ENCODE peak calls at places on chromosome 16, in six cellular contexts. G is HepG2, M is H1, P is GM12891, T is GM12878, D is K562. H is an unnamed sample.

GRCh38 chr16:23020084-23020483 is 129.2 kb downstream of the USP31 start:
- DNase-seq in P (no peak), G (no peak), D (peak), T (no peak), M (no peak), H (no peak)

GRCh38 chr16:303760-304505 is 21.0 kb downstream of the PDIA2 start:
- DNase-seq in T (no peak), P (no peak), G (no peak), M (no peak), D (no peak), H (no peak)

GRCh38 chr16:50259334-50260205 is 6.8 kb upstream of the ADCY7 start:
- DNase-seq in P (no peak), M (no peak), G (no peak), D (no peak), T (no peak), H (no peak)

GRCh38 chr16:85809645-85810044 is 10.2 kb downstream of the COX4I1 start:
- DNase-seq in D (no peak), T (no peak), P (no peak), G (no peak), M (no peak), H (no peak)

GRCh38 chr16:8555400-8555799 is 34.9 kb downstream of the TMEM114 start:
- DNase-seq in M (no peak), D (no peak), G (no peak), T (no peak), P (no peak), H (no peak)

GRCh38 chr16:392450-393027 is 4.5 kb upstream of the NME4 start:
- DNase-seq in T (no peak), P (no peak), M (no peak), D (no peak), G (no peak), H (no peak)

GRCh38 chr16:2952679-2953078 is 11.4 kb upstream of the KREMEN2 start:
- DNase-seq in G (no peak), M (no peak), D (no peak), P (no peak), T (no peak), H (no peak)

GRCh38 chr16:410516-411178 is 9.0 kb downstream of the DECR2 start:
- DNase-seq in G (no peak), P (no peak), T (no peak), M (no peak), D (no peak), H (no peak)

GRCh38 chr16:86833136-86833535 is 254.8 kb downstream of the FOXL1 start:
- DNase-seq in T (no peak), D (no peak), G (no peak), M (no peak), P (no peak), H (no peak)

GRCh38 chr16:63037761-63038562 is 1001.7 kb upstream of the CDH8 start:
- DNase-seq in G (no peak), M (no peak), D (no peak), P (no peak), T (no peak), H (no peak)

GRCh38 chr16:84790291-84790690 is 29.5 kb upstream of the CRISPLD2 start:
- DNase-seq in P (no peak), D (no peak), G (no peak), M (no peak), T (no peak), H (no peak)

GRCh38 chr16:21263640-21264211 is 14.4 kb downstream of the CRYM start:
- DNase-seq in G (peak), T (peak), M (no peak), D (peak), P (peak), H (peak)

GRCh38 chr16:11916524-11917285 is 949 bp upstream of the GSPT1 start:
- DNase-seq in G (peak), D (peak), T (no peak), M (no peak), P (no peak), H (no peak)

GRCh38 chr16:12027091-12027490 is 50.6 kb downstream of the SNX29 start:
- DNase-seq in P (no peak), G (no peak), M (peak), T (no peak), D (no peak), H (no peak)

GRCh38 chr16:57689772-57690558 is 4.6 kb upstream of the DRC7 start:
- DNase-seq in P (peak), G (no peak), T (peak), D (peak), M (no peak), H (peak)

GRCh38 chr16:10641953-10642949 is 52.5 kb downstream of the TEKT5 start:
- DNase-seq in M (peak), P (no peak), D (no peak), T (no peak), G (peak), H (no peak)

GRCh38 chr16:27113341-27113841 is 46.7 kb downstream of the C16orf82 start:
- DNase-seq in P (no peak), D (no peak), M (no peak), T (peak), G (peak), H (no peak)

GRCh38 chr16:28058839-28059589 is 4.5 kb downstream of the GSG1L start:
- DNase-seq in D (peak), M (no peak), P (no peak), T (no peak), G (no peak), H (no peak)

GRCh38 chr16:79897444-79898146 is 297.1 kb upstream of the MAF start:
- DNase-seq in P (no peak), M (no peak), D (peak), T (no peak), G (peak), H (no peak)

GRCh38 chr16:79982356-79982755 is 381.8 kb upstream of the MAF start:
- DNase-seq in P (no peak), M (no peak), G (no peak), T (no peak), D (no peak), H (no peak)

GRCh38 chr16:30837904-30838303 is 50.9 kb upstream of the ZNF629 start:
- DNase-seq in M (no peak), T (no peak), G (no peak), P (no peak), D (no peak), H (no peak)

GRCh38 chr16:89829630-89830437 is 1.6 kb downstream of the SPIRE2 start:
- DNase-seq in P (no peak), T (no peak), M (no peak), D (no peak), G (peak), H (no peak)

GRCh38 chr16:11310997-11311561 is 29.9 kb upstream of the PRM1 start:
- DNase-seq in D (no peak), T (peak), P (no peak), G (no peak), M (no peak), H (no peak)

GRCh38 chr16:81181013-81181720 is 57.3 kb upstream of the BCO1 start:
- DNase-seq in D (peak), T (no peak), G (peak), P (no peak), M (peak), H (no peak)

GRCh38 chr16:82694239-82694874 is 67.6 kb downstream of the CDH13 start:
- DNase-seq in T (no peak), G (no peak), M (no peak), P (no peak), D (no peak), H (no peak)

GRCh38 chr16:62805221-62805857 is 769.1 kb upstream of the CDH8 start:
- DNase-seq in T (no peak), D (no peak), P (no peak), M (no peak), G (no peak), H (no peak)

GRCh38 chr16:77760800-77761199 is 27.6 kb upstream of the VAT1L start:
- DNase-seq in M (no peak), G (no peak), D (no peak), T (no peak), P (no peak), H (no peak)

GRCh38 chr16:23508589-23509440 is 1.5 kb downstream of the GGA2 start:
- DNase-seq in T (no peak), G (no peak), D (peak), M (no peak), P (no peak), H (no peak)

GRCh38 chr16:86248325-86248905 is 261.9 kb upstream of the FOXF1 start:
- DNase-seq in G (no peak), T (no peak), P (no peak), D (no peak), M (no peak), H (no peak)

GRCh38 chr16:85556456-85557082 is 56.6 kb upstream of the GSE1 start:
- DNase-seq in G (no peak), D (peak), P (peak), T (no peak), M (no peak), H (peak)

GRCh38 chr16:20938426-20938825 is 37.9 kb downstream of the LYRM1 start:
- DNase-seq in G (no peak), D (no peak), T (no peak), P (no peak), M (no peak), H (no peak)

GRCh38 chr16:57307365-57307764 is 22.9 kb upstream of the PLLP start:
- DNase-seq in M (no peak), T (no peak), D (no peak), P (no peak), G (no peak), H (no peak)

GRCh38 chr16:67562526-67562917 is at the start of gene CTCF:
- DNase-seq in T (no peak), G (peak), P (no peak), M (no peak), D (peak), H (no peak)

GRCh38 chr16:53224932-53225533 is 170.2 kb downstream of the CHD9 start:
- DNase-seq in P (no peak), D (peak), T (no peak), M (no peak), G (no peak), H (no peak)

GRCh38 chr16:50671644-50672260 is 9.4 kb downstream of the SNX20 start:
- DNase-seq in G (peak), T (no peak), P (no peak), D (peak), M (no peak), H (no peak)

GRCh38 chr16:8655184-8655717 is 19.2 kb upstream of the ABAT start:
- DNase-seq in P (no peak), M (no peak), D (peak), T (peak), G (peak), H (peak)

GRCh38 chr16:80120899-80121521 is 419.8 kb upstream of the DYNLRB2 start:
- DNase-seq in D (no peak), P (no peak), G (no peak), M (no peak), T (no peak), H (no peak)

GRCh38 chr16:82011199-82011641 is at the start of gene SDR42E1:
- DNase-seq in M (no peak), P (peak), D (no peak), G (no peak), T (peak), H (peak)

GRCh38 chr16:54805648-54806047 is 125.0 kb upstream of the IRX5 start:
- DNase-seq in P (no peak), T (no peak), G (peak), D (no peak), M (no peak), H (no peak)

GRCh38 chr16:54806961-54807360 is 123.7 kb upstream of the IRX5 start:
- DNase-seq in D (no peak), P (no peak), G (no peak), T (no peak), M (no peak), H (no peak)

GRCh38 chr16:54808890-54809289 is 121.8 kb upstream of the IRX5 start:
- DNase-seq in G (no peak), P (no peak), D (no peak), M (no peak), T (no peak), H (no peak)

GRCh38 chr16:54801445-54801844 is 129.2 kb upstream of the IRX5 start:
- DNase-seq in M (no peak), T (no peak), G (no peak), P (no peak), D (no peak), H (no peak)

GRCh38 chr16:54806378-54806777 is 124.3 kb upstream of the IRX5 start:
- DNase-seq in P (no peak), M (no peak), D (no peak), G (no peak), T (no peak), H (no peak)
- TF ChIP-seq TAF1 in P (no peak), M (no peak), D (no peak), G (no peak), T (no peak), H (no peak)

GRCh38 chr16:75229172-75230031 is 10.6 kb downstream of the CTRB1 start:
- DNase-seq in D (no peak), G (no peak), P (no peak), T (no peak), M (no peak), H (no peak)
- TF ChIP-seq POLR2A in D (no peak), G (no peak), P (no peak), T (no peak), M (no peak), H (no peak)

GRCh38 chr16:54446639-54447038 is 160.1 kb upstream of the IRX3 start:
- DNase-seq in T (no peak), G (no peak), M (no peak), D (no peak), P (no peak), H (no peak)
- TF ChIP-seq TAF1 in T (no peak), G (no peak), M (no peak), D (no peak), P (no peak), H (no peak)

GRCh38 chr16:6888536-6888935 is 444.1 kb upstream of the RBFOX1 start:
- DNase-seq in G (no peak), P (no peak), D (no peak), T (no peak), M (no peak), H (no peak)
- TF ChIP-seq POLR2A in G (no peak), P (no peak), D (no peak), T (no peak), M (no peak), H (no peak)

H was measured in GM12892.